ENCODE peak calls at places on chromosomes 11 and 22, in five cellular contexts. One of them, this sample, is unnamed.

GRCh38 chr11:75944515-75944914 is 129.5 kb downstream of the UVRAG start:
- DNase-seq in GM23338: no peak
- DNase-seq in astrocyte of the spinal cord: no peak
- DNase-seq in B cell: no peak
- DNase-seq in adrenal gland: no peak
- DNase-seq in this sample: no peak

GRCh38 chr11:79694368-79694767 is 253.5 kb upstream of the TENM4 start:
- DNase-seq in GM23338: no peak
- DNase-seq in astrocyte of the spinal cord: no peak
- DNase-seq in B cell: no peak
- DNase-seq in adrenal gland: no peak
- DNase-seq in this sample: no peak

GRCh38 chr11:63243533-63243932 is at the start of gene SLC22A25:
- DNase-seq in GM23338: no peak
- DNase-seq in astrocyte of the spinal cord: no peak
- DNase-seq in B cell: no peak
- DNase-seq in adrenal gland: no peak
- DNase-seq in this sample: peak; percentile 43

GRCh38 chr11:72764503-72764902 is 12.3 kb upstream of the ARAP1 start:
- DNase-seq in GM23338: peak; percentile 96
- DNase-seq in astrocyte of the spinal cord: no peak
- DNase-seq in B cell: no peak
- DNase-seq in adrenal gland: no peak
- DNase-seq in this sample: peak; percentile 72

GRCh38 chr11:65151500-65151899 is 17.2 kb upstream of the SYVN1 start:
- DNase-seq in GM23338: no peak
- DNase-seq in astrocyte of the spinal cord: no peak
- DNase-seq in B cell: no peak
- DNase-seq in adrenal gland: no peak
- DNase-seq in this sample: no peak

GRCh38 chr22:35111244-35111643 is 45.3 kb downstream of the ISX start:
- DNase-seq in GM23338: no peak
- DNase-seq in astrocyte of the spinal cord: no peak
- DNase-seq in B cell: no peak
- DNase-seq in adrenal gland: no peak
- DNase-seq in this sample: no peak

GRCh38 chr11:108871867-108872266 is 207.0 kb downstream of the DDX10 start:
- DNase-seq in GM23338: no peak
- DNase-seq in astrocyte of the spinal cord: peak; percentile 10
- DNase-seq in B cell: no peak
- DNase-seq in adrenal gland: no peak
- DNase-seq in this sample: no peak

GRCh38 chr11:66848671-66849500 is 5.6 kb downstream of the RCE1 start:
- DNase-seq in GM23338: no peak
- DNase-seq in astrocyte of the spinal cord: no peak
- DNase-seq in B cell: no peak
- DNase-seq in adrenal gland: peak; percentile 30
- DNase-seq in this sample: no peak

GRCh38 chr22:30602049-30602448 is 4.9 kb upstream of the TCN2 start:
- DNase-seq in GM23338: peak; percentile 78
- DNase-seq in astrocyte of the spinal cord: peak; percentile 19
- DNase-seq in B cell: no peak
- DNase-seq in adrenal gland: no peak
- DNase-seq in this sample: peak; percentile 76

GRCh38 chr11:62875698-62876483 is 4.8 kb upstream of the SLC3A2 start:
- DNase-seq in GM23338: no peak
- DNase-seq in astrocyte of the spinal cord: no peak
- DNase-seq in B cell: no peak
- DNase-seq in adrenal gland: no peak
- DNase-seq in this sample: peak; percentile 88

GRCh38 chr11:44032304-44033085 is 15.3 kb upstream of the ACCSL start:
- DNase-seq in GM23338: no peak
- DNase-seq in astrocyte of the spinal cord: peak; percentile 31
- DNase-seq in B cell: no peak
- DNase-seq in adrenal gland: no peak
- DNase-seq in this sample: no peak

GRCh38 chr22:38782402-38783094 is 11.4 kb downstream of the DNAL4 start:
- DNase-seq in GM23338: no peak
- DNase-seq in astrocyte of the spinal cord: peak; percentile 65
- DNase-seq in B cell: no peak
- DNase-seq in adrenal gland: no peak
- DNase-seq in this sample: peak; percentile 23

GRCh38 chr11:69650832-69651344 is 9.9 kb downstream of the CCND1 start:
- DNase-seq in GM23338: no peak
- DNase-seq in astrocyte of the spinal cord: no peak
- DNase-seq in B cell: no peak
- DNase-seq in adrenal gland: no peak
- DNase-seq in this sample: no peak

GRCh38 chr11:35786918-35787557 is 124.5 kb downstream of the TRIM44 start:
- DNase-seq in GM23338: no peak
- DNase-seq in astrocyte of the spinal cord: peak; percentile 52
- DNase-seq in B cell: no peak
- DNase-seq in adrenal gland: no peak
- DNase-seq in this sample: no peak